ENCODE peak calls at places on chromosome 12, in seven cellular contexts. One of them, this sample, is unnamed.

GRCh38 chr12:59742831-59743230 is 147.0 kb downstream of the SLC16A7 start:
- DNase-seq in omental fat pad: no peak
- DNase-seq in T-helper 17 cell: no peak
- DNase-seq in EL: peak; percentile 60
- DNase-seq in fibroblast of mammary gland: peak; percentile 77
- DNase-seq in NCI-H82: no peak
- DNase-seq in BJ: no peak
- DNase-seq in this sample: no peak

GRCh38 chr12:5480953-5481300 is 49.0 kb downstream of the NTF3 start:
- DNase-seq in EL: no peak
- DNase-seq in BJ: no peak
- DNase-seq in T-helper 17 cell: no peak
- DNase-seq in omental fat pad: no peak
- DNase-seq in fibroblast of mammary gland: no peak
- DNase-seq in NCI-H82: no peak
- DNase-seq in this sample: peak; percentile 46

GRCh38 chr12:6205144-6205539 is 4.9 kb downstream of the CD9 start:
- DNase-seq in NCI-H82: no peak
- DNase-seq in T-helper 17 cell: no peak
- DNase-seq in omental fat pad: no peak
- DNase-seq in fibroblast of mammary gland: no peak
- DNase-seq in BJ: no peak
- DNase-seq in EL: no peak
- DNase-seq in this sample: peak; percentile 68

GRCh38 chr12:30019386-30020140 is 235.8 kb upstream of the TMTC1 start:
- DNase-seq in fibroblast of mammary gland: no peak
- DNase-seq in EL: no peak
- DNase-seq in T-helper 17 cell: no peak
- DNase-seq in NCI-H82: peak; percentile 75
- DNase-seq in omental fat pad: no peak
- DNase-seq in BJ: no peak
- DNase-seq in this sample: no peak

GRCh38 chr12:76226397-76226796 is 121.8 kb downstream of the BBS10 start:
- DNase-seq in EL: peak; percentile 9
- DNase-seq in T-helper 17 cell: no peak
- DNase-seq in fibroblast of mammary gland: peak; percentile 49
- DNase-seq in BJ: no peak
- DNase-seq in omental fat pad: no peak
- DNase-seq in NCI-H82: no peak
- DNase-seq in this sample: no peak

GRCh38 chr12:25197608-25198007 is 2.6 kb downstream of the ETFRF1 start:
- DNase-seq in BJ: no peak
- DNase-seq in T-helper 17 cell: no peak
- DNase-seq in EL: no peak
- DNase-seq in omental fat pad: no peak
- DNase-seq in NCI-H82: no peak
- DNase-seq in fibroblast of mammary gland: no peak
- DNase-seq in this sample: no peak

GRCh38 chr12:101127521-101128219 is 82.4 kb downstream of the SLC5A8 start:
- DNase-seq in fibroblast of mammary gland: peak; percentile 14
- DNase-seq in EL: peak; percentile 85
- DNase-seq in T-helper 17 cell: no peak
- DNase-seq in BJ: peak; percentile 59
- DNase-seq in NCI-H82: no peak
- DNase-seq in omental fat pad: no peak
- DNase-seq in this sample: no peak

GRCh38 chr12:117404203-117404853 is 42.9 kb upstream of the NOS1 start:
- DNase-seq in fibroblast of mammary gland: no peak
- DNase-seq in BJ: no peak
- DNase-seq in NCI-H82: no peak
- DNase-seq in T-helper 17 cell: no peak
- DNase-seq in omental fat pad: no peak
- DNase-seq in EL: no peak
- DNase-seq in this sample: no peak

GRCh38 chr12:106580671-106581508 is 1.9 kb upstream of the RFX4 start:
- DNase-seq in fibroblast of mammary gland: no peak
- DNase-seq in BJ: no peak
- DNase-seq in T-helper 17 cell: no peak
- DNase-seq in EL: no peak
- DNase-seq in omental fat pad: no peak
- DNase-seq in NCI-H82: no peak
- DNase-seq in this sample: no peak

GRCh38 chr12:75781532-75782046 is 250.0 kb downstream of the PHLDA1 start:
- DNase-seq in EL: peak; percentile 72
- DNase-seq in BJ: no peak
- DNase-seq in NCI-H82: no peak
- DNase-seq in T-helper 17 cell: no peak
- DNase-seq in fibroblast of mammary gland: peak; percentile 53
- DNase-seq in omental fat pad: no peak
- DNase-seq in this sample: no peak

GRCh38 chr12:55036326-55036725 is 16.6 kb downstream of the NEUROD4 start:
- DNase-seq in T-helper 17 cell: no peak
- DNase-seq in BJ: no peak
- DNase-seq in omental fat pad: no peak
- DNase-seq in EL: no peak
- DNase-seq in NCI-H82: no peak
- DNase-seq in fibroblast of mammary gland: no peak
- DNase-seq in this sample: no peak

GRCh38 chr12:62898568-62898967 is 36.4 kb downstream of the PPM1H start:
- DNase-seq in fibroblast of mammary gland: peak; percentile 6
- DNase-seq in omental fat pad: no peak
- DNase-seq in BJ: no peak
- DNase-seq in EL: no peak
- DNase-seq in NCI-H82: no peak
- DNase-seq in T-helper 17 cell: no peak
- DNase-seq in this sample: no peak

GRCh38 chr12:60070541-60070940 is 474.7 kb downstream of the SLC16A7 start:
- DNase-seq in EL: peak; percentile 4
- DNase-seq in T-helper 17 cell: no peak
- DNase-seq in fibroblast of mammary gland: no peak
- DNase-seq in omental fat pad: no peak
- DNase-seq in BJ: no peak
- DNase-seq in NCI-H82: no peak
- DNase-seq in this sample: no peak

GRCh38 chr12:115691123-115691522 is 586.4 kb downstream of the MED13L start:
- DNase-seq in fibroblast of mammary gland: no peak
- DNase-seq in omental fat pad: no peak
- DNase-seq in BJ: no peak
- DNase-seq in T-helper 17 cell: no peak
- DNase-seq in EL: no peak
- DNase-seq in NCI-H82: no peak
- DNase-seq in this sample: no peak

GRCh38 chr12:41577995-41578394 is 389.9 kb downstream of the PDZRN4 start:
- DNase-seq in T-helper 17 cell: no peak
- DNase-seq in BJ: no peak
- DNase-seq in EL: no peak
- DNase-seq in omental fat pad: no peak
- DNase-seq in fibroblast of mammary gland: no peak
- DNase-seq in NCI-H82: no peak
- DNase-seq in this sample: no peak

GRCh38 chr12:53235742-53236442 is 3.9 kb upstream of the RARG start:
- DNase-seq in T-helper 17 cell: no peak
- DNase-seq in omental fat pad: no peak
- DNase-seq in EL: no peak
- DNase-seq in NCI-H82: peak; percentile 45
- DNase-seq in fibroblast of mammary gland: no peak
- DNase-seq in BJ: no peak
- DNase-seq in this sample: no peak

GRCh38 chr12:90897316-90897715 is 57.7 kb downstream of the CCER1 start:
- DNase-seq in NCI-H82: no peak
- DNase-seq in T-helper 17 cell: no peak
- DNase-seq in omental fat pad: no peak
- DNase-seq in BJ: no peak
- DNase-seq in fibroblast of mammary gland: no peak
- DNase-seq in EL: no peak
- DNase-seq in this sample: no peak

GRCh38 chr12:130339946-130340345 is 2.3 kb downstream of the PIWIL1 start:
- DNase-seq in fibroblast of mammary gland: no peak
- DNase-seq in omental fat pad: no peak
- DNase-seq in NCI-H82: no peak
- DNase-seq in BJ: no peak
- DNase-seq in EL: no peak
- DNase-seq in T-helper 17 cell: no peak
- DNase-seq in this sample: no peak

GRCh38 chr12:121996945-121997612 is 24.6 kb upstream of the BCL7A start:
- DNase-seq in NCI-H82: no peak
- DNase-seq in T-helper 17 cell: no peak
- DNase-seq in BJ: no peak
- DNase-seq in omental fat pad: no peak
- DNase-seq in EL: peak; percentile 29
- DNase-seq in fibroblast of mammary gland: peak; percentile 46
- DNase-seq in this sample: no peak

GRCh38 chr12:27285395-27285794 is 41.3 kb downstream of the STK38L start:
- DNase-seq in omental fat pad: no peak
- DNase-seq in BJ: no peak
- DNase-seq in NCI-H82: no peak
- DNase-seq in T-helper 17 cell: no peak
- DNase-seq in fibroblast of mammary gland: peak; percentile 32
- DNase-seq in EL: peak; percentile 24
- DNase-seq in this sample: peak; percentile 24

GRCh38 chr12:49170924-49171323 is 18.0 kb downstream of the TUBA1A start:
- DNase-seq in T-helper 17 cell: no peak
- DNase-seq in fibroblast of mammary gland: no peak
- DNase-seq in omental fat pad: no peak
- DNase-seq in BJ: no peak
- DNase-seq in NCI-H82: no peak
- DNase-seq in EL: no peak
- DNase-seq in this sample: no peak

GRCh38 chr12:12513416-12514006 is 49.2 kb downstream of the DUSP16 start:
- DNase-seq in BJ: no peak
- DNase-seq in EL: no peak
- DNase-seq in omental fat pad: no peak
- DNase-seq in T-helper 17 cell: no peak
- DNase-seq in fibroblast of mammary gland: no peak
- DNase-seq in NCI-H82: no peak
- DNase-seq in this sample: no peak

GRCh38 chr12:109651596-109651995 is 62.0 kb upstream of the FAM222A start:
- DNase-seq in T-helper 17 cell: no peak
- DNase-seq in omental fat pad: no peak
- DNase-seq in fibroblast of mammary gland: no peak
- DNase-seq in NCI-H82: no peak
- DNase-seq in BJ: no peak
- DNase-seq in EL: no peak
- DNase-seq in this sample: no peak

GRCh38 chr12:52860102-52860838 is 11.5 kb upstream of the KRT78 start:
- DNase-seq in omental fat pad: no peak
- DNase-seq in NCI-H82: no peak
- DNase-seq in BJ: no peak
- DNase-seq in T-helper 17 cell: no peak
- DNase-seq in EL: peak; percentile 68
- DNase-seq in fibroblast of mammary gland: peak; percentile 56
- DNase-seq in this sample: peak; percentile 68

GRCh38 chr12:9372202-9372601 is 164.0 kb upstream of the PZP start:
- DNase-seq in omental fat pad: no peak
- DNase-seq in NCI-H82: no peak
- DNase-seq in fibroblast of mammary gland: peak; percentile 17
- DNase-seq in EL: no peak
- DNase-seq in BJ: no peak
- DNase-seq in T-helper 17 cell: no peak
- DNase-seq in this sample: peak; percentile 26

GRCh38 chr12:68403711-68404110 is 71.5 kb upstream of the MDM1 start:
- DNase-seq in BJ: no peak
- DNase-seq in T-helper 17 cell: no peak
- DNase-seq in EL: no peak
- DNase-seq in omental fat pad: no peak
- DNase-seq in NCI-H82: no peak
- DNase-seq in fibroblast of mammary gland: peak; percentile 16
- DNase-seq in this sample: no peak

GRCh38 chr12:68317047-68317667 is 15.0 kb downstream of the MDM1 start:
- DNase-seq in BJ: no peak
- DNase-seq in omental fat pad: no peak
- DNase-seq in fibroblast of mammary gland: peak; percentile 66
- DNase-seq in EL: peak; percentile 53
- DNase-seq in NCI-H82: peak; percentile 68
- DNase-seq in T-helper 17 cell: no peak
- DNase-seq in this sample: peak; percentile 29

GRCh38 chr12:89636054-89636775 is 72.4 kb downstream of the ATP2B1 start:
- DNase-seq in BJ: peak; percentile 15
- DNase-seq in fibroblast of mammary gland: peak; percentile 55
- DNase-seq in omental fat pad: no peak
- DNase-seq in EL: peak; percentile 58
- DNase-seq in T-helper 17 cell: no peak
- DNase-seq in NCI-H82: no peak
- DNase-seq in this sample: no peak

GRCh38 chr12:101697930-101698781 is 716 bp downstream of the CHPT1 start:
- DNase-seq in EL: peak; percentile 46
- DNase-seq in NCI-H82: peak; percentile 35
- DNase-seq in BJ: no peak
- DNase-seq in T-helper 17 cell: no peak
- DNase-seq in omental fat pad: no peak
- DNase-seq in fibroblast of mammary gland: peak; percentile 34
- DNase-seq in this sample: peak; percentile 49

GRCh38 chr12:57146925-57147640 is at the start of gene LRP1-AS:
- DNase-seq in EL: no peak
- DNase-seq in fibroblast of mammary gland: no peak
- DNase-seq in NCI-H82: no peak
- DNase-seq in omental fat pad: no peak
- DNase-seq in T-helper 17 cell: no peak
- DNase-seq in BJ: no peak
- DNase-seq in this sample: no peak

GRCh38 chr12:103077108-103077773 is 119.8 kb downstream of the ASCL1 start:
- DNase-seq in BJ: no peak
- DNase-seq in fibroblast of mammary gland: no peak
- DNase-seq in omental fat pad: no peak
- DNase-seq in NCI-H82: no peak
- DNase-seq in EL: no peak
- DNase-seq in T-helper 17 cell: no peak
- DNase-seq in this sample: no peak

GRCh38 chr12:96073346-96074336 is 38.3 kb upstream of the LTA4H start:
- DNase-seq in omental fat pad: no peak
- DNase-seq in T-helper 17 cell: no peak
- DNase-seq in fibroblast of mammary gland: no peak
- DNase-seq in NCI-H82: peak; percentile 85
- DNase-seq in BJ: no peak
- DNase-seq in EL: no peak
- DNase-seq in this sample: no peak

GRCh38 chr12:65602191-65602578 is 222.1 kb upstream of the HMGA2 start:
- DNase-seq in BJ: no peak
- DNase-seq in omental fat pad: no peak
- DNase-seq in NCI-H82: no peak
- DNase-seq in EL: no peak
- DNase-seq in fibroblast of mammary gland: peak; percentile 40
- DNase-seq in T-helper 17 cell: no peak
- DNase-seq in this sample: no peak